ENCODE peak calls at places on chromosomes 4 and X, in four cellular contexts. L, S, D and H are unnamed samples.

GRCh38 chrX:5399403-5399802 is 829.3 kb downstream of the NLGN4X start:
- DNase-seq in L (no peak), S (no peak), D (no peak), H (no peak)

GRCh38 chr4:87506974-87507701 is 22.0 kb downstream of the SPARCL1 start:
- DNase-seq in L (peak; percentile 93), S (no peak), D (no peak), H (no peak)

GRCh38 chrX:103704863-103705262 is 5.8 kb upstream of the TMEM31 start:
- DNase-seq in L (no peak), S (no peak), D (no peak), H (no peak)

GRCh38 chr4:119191505-119191904 is 21.0 kb upstream of the USP53 start:
- DNase-seq in L (no peak), S (no peak), D (no peak), H (no peak)

GRCh38 chr4:66489370-66489769 is 819.1 kb upstream of the EPHA5 start:
- DNase-seq in L (no peak), S (no peak), D (no peak), H (no peak)

GRCh38 chrX:153865685-153866084 is 20.3 kb downstream of the L1CAM start:
- DNase-seq in L (no peak), S (no peak), D (no peak), H (no peak)

GRCh38 chr4:32161382-32161781 is 1441.2 kb downstream of the PCDH7 start:
- DNase-seq in L (no peak), S (no peak), D (no peak), H (no peak)

GRCh38 chr4:153137677-153138630 is 66.3 kb upstream of the TRIM2 start:
- DNase-seq in L (no peak), S (no peak), D (no peak), H (no peak)

GRCh38 chr4:123600921-123601904 is 204.6 kb downstream of the SPRY1 start:
- DNase-seq in L (no peak), S (no peak), D (no peak), H (no peak)

GRCh38 chrX:97481228-97481627 is 597.5 kb downstream of the RPA4 start:
- DNase-seq in L (no peak), S (no peak), D (no peak), H (no peak)

GRCh38 chr4:1567808-1568581 is 116.1 kb downstream of the FAM53A start:
- DNase-seq in L (no peak), S (no peak), D (no peak), H (no peak)